ENCODE peak calls at places on chromosomes 3 and 15, in four cellular contexts. M is K562, A is psoas muscle, X is HepG2. Y is an unnamed sample. For H3K4me1, the result is how much of the 10 kb centered on the place peaks cover.

GRCh38 chr15:31439328-31439727 is 112.7 kb downstream of the KLF13 start:
- DNase-seq in M (peak), A (no peak), X (peak), Y (no peak)

GRCh38 chr3:180351601-180352000 is 250.4 kb upstream of the TTC14 start:
- DNase-seq in M (no peak), A (no peak), X (no peak), Y (no peak)

GRCh38 chr15:66805207-66805975 is 103.4 kb downstream of the SMAD6 start:
- DNase-seq in M (no peak), A (no peak), X (no peak), Y (no peak)

GRCh38 chr3:127213381-127213918 is 20.5 kb downstream of the PRR23E start:
- DNase-seq in M (no peak), A (no peak), X (no peak), Y (no peak)

GRCh38 chr3:27345493-27345892 is 23.7 kb downstream of the NEK10 start:
- DNase-seq in M (no peak), A (no peak), X (no peak), Y (no peak)

GRCh38 chr3:62558549-62559112 is 185.3 kb upstream of the FEZF2 start:
- DNase-seq in M (peak), A (no peak), X (peak), Y (no peak)

GRCh38 chr3:7282988-7283387 is 422.1 kb downstream of the GRM7 start:
- DNase-seq in M (no peak), A (no peak), X (no peak), Y (no peak)

GRCh38 chr15:78938608-78939488 is 6.0 kb downstream of the CTSH start:
- DNase-seq in M (no peak), A (no peak), X (no peak), Y (no peak)

GRCh38 chr15:74651251-74651741 is 35.7 kb downstream of the CLK3 start:
- DNase-seq in M (no peak), A (no peak), X (no peak), Y (no peak)

GRCh38 chr3:50639055-50639494 is 22.1 kb downstream of the MAPKAPK3 start:
- DNase-seq in M (no peak), A (no peak), X (no peak), Y (no peak)

GRCh38 chr3:134608023-134608758 is 42.6 kb downstream of the KY start:
- DNase-seq in M (no peak), A (no peak), X (no peak), Y (no peak)

GRCh38 chr3:111872948-111873347 is 13.9 kb downstream of the PHLDB2 start:
- DNase-seq in M (no peak), A (no peak), X (no peak), Y (no peak)

GRCh38 chr3:28907616-28908015 is 373.3 kb upstream of the RBMS3 start:
- DNase-seq in M (no peak), A (no peak), X (no peak), Y (no peak)

GRCh38 chr3:168080022-168080421 is 15.7 kb downstream of the GOLIM4 start:
- DNase-seq in M (no peak), A (no peak), X (no peak), Y (no peak)

GRCh38 chr3:170942011-170942410 is 33.6 kb upstream of the EIF5A2 start:
- DNase-seq in M (no peak), A (no peak), X (no peak), Y (no peak)

DNA sequence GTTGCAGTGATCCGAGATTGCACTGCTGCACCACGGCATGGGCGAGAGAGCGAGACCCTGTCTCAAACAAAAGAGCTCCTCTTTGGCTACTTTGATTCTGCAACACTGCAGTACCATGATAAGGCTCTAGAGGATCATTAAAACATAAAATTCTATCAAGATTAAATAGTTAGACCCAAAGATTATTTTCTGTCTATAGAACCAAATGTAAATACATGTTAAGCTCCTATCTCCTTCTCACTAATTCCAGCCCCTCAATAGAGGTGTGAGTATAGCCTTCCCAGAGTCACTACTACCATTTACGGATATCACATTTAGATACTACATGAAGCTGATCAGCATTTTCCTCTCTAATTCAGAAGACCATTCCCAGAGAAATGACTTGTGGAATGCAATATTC is 4.3 kb upstream of the MUC13 start:
- DNase-seq in M (no peak), A (no peak), X (no peak), Y (no peak)
- TF ChIP-seq CTCF in M (no peak), A (no peak), X (no peak), Y (no peak)

GRCh38 chr3:10764314-10765051 is 51.5 kb upstream of the SLC6A11 start:
- DNase-seq in M (no peak), A (no peak), X (peak), Y (no peak)
- H3K4me1 ChIP-seq in M (under half), A (under half), X (under half), Y (under half)

DNA sequence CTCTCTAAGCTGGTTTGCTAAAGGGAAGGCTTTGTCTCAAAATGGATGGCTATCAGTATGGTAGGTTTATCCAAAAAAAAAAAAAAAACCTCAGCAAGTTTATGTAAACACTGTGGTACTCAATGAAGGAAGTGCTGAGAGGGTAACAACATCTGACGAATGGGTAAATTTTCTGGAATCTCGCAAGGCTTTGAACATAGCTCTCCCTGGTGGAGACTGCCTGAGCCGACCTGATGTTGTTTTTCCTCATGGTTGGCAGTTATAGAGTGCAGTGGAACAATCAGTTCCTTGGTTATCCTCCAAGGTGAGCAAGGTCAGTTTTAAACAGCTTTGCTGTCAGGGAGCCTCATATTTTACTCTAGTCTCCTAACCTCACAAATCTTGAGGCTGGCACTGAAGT is 94.6 kb downstream of the ZPLD1 start:
- DNase-seq in M (no peak), A (no peak), X (no peak), Y (no peak)
- TF ChIP-seq CTCF in M (no peak), A (peak), X (peak), Y (no peak)

DNA sequence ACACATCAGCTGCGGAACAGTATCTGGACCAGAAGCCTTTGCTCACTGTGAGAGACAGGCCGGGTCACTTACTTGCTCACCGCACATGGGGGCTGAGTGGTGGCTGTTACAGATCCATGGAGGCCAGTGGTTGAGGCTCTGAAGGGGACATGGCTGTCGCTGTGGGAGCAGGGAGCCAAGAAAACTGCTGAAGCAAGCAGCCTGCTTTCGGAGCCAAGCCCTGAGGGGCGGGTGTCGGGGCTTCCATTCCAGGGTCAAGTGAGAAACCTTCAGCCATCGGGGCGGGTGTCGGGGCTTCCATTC is 42.3 kb upstream of the ADAMTS17 start:
- DNase-seq in M (no peak), A (no peak), X (no peak), Y (no peak)
- H3K4me1 ChIP-seq in M (under half), A (under half), X (under half), Y (under half)

GRCh38 chr3:71469131-71469430 is 114.4 kb downstream of the FOXP1 start:
- DNase-seq in M (no peak), A (no peak), X (no peak), Y (no peak)
- TF ChIP-seq CTCF in M (no peak), A (no peak), X (no peak), Y (no peak)

GRCh38 chr3:184788751-184789150 is 23.2 kb upstream of the VPS8 start:
- DNase-seq in M (no peak), A (no peak), X (no peak), Y (no peak)

GRCh38 chr3:184786271-184787010 is 25.5 kb upstream of the VPS8 start:
- DNase-seq in M (no peak), A (peak), X (no peak), Y (peak)

GRCh38 chr3:184785856-184786255 is 26.1 kb upstream of the VPS8 start:
- DNase-seq in M (no peak), A (no peak), X (no peak), Y (no peak)

GRCh38 chr3:184791134-184791533 is 20.8 kb upstream of the VPS8 start:
- DNase-seq in M (no peak), A (no peak), X (no peak), Y (no peak)

GRCh38 chr3:184789314-184789998 is 22.5 kb upstream of the VPS8 start:
- DNase-seq in M (no peak), A (no peak), X (no peak), Y (no peak)
- H3K4me1 ChIP-seq in M (under half), A (under half), X (under half), Y (under half)

GRCh38 chr3:43690400-43691119 is at the start of gene ABHD5:
- DNase-seq in M (peak), A (peak), X (peak), Y (peak)
- TF ChIP-seq CTCF in M (peak), A (peak), X (peak), Y (no peak)

DNA sequence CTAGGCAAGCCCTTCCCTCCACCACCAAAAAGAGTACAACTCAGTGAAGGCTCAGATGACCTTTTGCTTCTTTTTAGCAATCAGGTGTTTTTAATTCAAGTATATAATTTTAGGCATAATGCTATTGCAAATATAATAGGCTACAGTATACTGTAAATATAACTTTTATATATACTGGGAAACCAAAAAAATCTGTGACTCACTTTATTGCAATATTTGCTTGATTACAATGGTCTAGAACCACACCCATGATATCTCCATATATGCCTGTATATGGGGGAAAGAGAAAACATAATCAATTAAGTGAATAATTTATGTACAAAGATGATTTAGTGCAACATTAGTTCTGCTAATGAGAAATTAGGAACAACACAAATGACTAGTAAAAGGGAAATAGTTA is 134.3 kb downstream of the TLE3 start:
- DNase-seq in M (no peak), A (no peak), X (no peak), Y (no peak)
- H3K4me1 ChIP-seq in M (under half), A (under half), X (under half), Y (under half)

DNA sequence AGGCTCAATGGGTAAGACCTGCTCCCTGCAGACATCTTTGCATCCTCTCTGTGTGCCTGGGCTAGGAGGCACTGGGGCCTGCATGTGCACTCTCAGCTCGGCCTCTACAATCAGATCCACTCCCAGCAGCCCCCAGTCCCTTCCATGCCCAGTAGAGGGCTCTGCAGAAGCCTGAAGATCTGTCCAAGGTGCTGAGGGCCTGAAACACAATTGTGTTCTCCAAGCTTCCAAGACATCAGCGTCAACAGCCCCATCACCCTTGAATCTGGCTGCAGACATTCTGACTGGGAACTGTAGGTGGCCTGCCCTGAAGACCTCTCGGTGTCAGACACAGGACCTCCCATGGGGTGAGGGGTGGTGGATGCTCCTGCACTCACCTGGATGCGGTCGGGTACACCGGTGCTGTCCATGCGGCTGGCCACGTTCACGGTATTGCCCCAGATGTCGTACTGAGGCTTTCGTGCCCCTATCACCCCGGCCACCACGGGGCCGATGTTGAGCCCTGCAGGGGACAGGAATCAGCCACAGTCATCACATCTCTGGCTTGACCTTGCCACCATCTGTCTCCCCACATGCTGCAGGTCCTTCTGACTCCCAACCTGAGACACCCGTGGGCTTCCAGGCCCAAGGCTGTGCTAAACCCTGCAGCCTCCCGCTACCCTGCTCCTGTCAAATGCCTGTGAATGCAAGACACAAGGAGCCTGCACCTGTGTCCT is 84.7 kb downstream of the SEC22A start:
- DNase-seq in M (peak), A (no peak), X (peak), Y (peak)
- TF ChIP-seq CTCF in M (peak), A (peak), X (peak), Y (peak)

DNA sequence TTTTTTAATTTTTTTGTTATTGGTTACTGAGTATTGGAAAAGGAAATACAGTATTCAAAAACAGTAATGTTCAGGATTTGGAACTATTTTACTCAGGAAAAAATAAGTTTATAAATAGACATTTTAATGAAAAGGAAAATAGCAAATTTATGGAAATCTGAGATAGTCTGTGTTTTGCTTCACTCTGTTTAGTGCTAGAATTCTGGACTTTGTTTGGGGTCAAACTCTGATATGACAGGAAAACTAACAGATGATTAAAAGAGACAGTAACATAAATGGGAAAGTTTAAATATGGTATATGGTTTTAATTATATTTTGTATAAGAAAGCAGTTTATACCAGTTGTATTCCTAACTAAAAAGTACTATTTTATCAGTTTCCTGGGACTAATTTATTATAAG is 17.4 kb downstream of the SETD5 start:
- DNase-seq in M (no peak), A (no peak), X (no peak), Y (no peak)
- H3K4me1 ChIP-seq in M (under half), A (half or more), X (half or more), Y (half or more)